ENCODE peak calls at places on chromosomes 7 and 10, in seven cellular contexts. A is A549, J is SK-N-SH, K is tibial nerve, O is sigmoid colon, L is HepG2, Y is transverse colon. W is an unnamed sample.

GRCh38 chr10:78849731-78850130 is 219.0 kb upstream of the ZMIZ1 start:
- DNase-seq in A (no peak), J (no peak), K (no peak), O (no peak), L (no peak), Y (no peak), W (no peak)

GRCh38 chr10:24951201-24952145 is 933 bp downstream of the PRTFDC1 start:
- DNase-seq in A (peak), J (peak), K (no peak), O (no peak), L (no peak), Y (peak), W (no peak)

GRCh38 chr10:31004611-31005193 is 27.0 kb downstream of the ZNF438 start:
- DNase-seq in A (no peak), J (no peak), K (no peak), O (no peak), L (no peak), Y (no peak), W (no peak)

GRCh38 chr10:79352035-79352595 is 4.8 kb downstream of the PPIF start:
- DNase-seq in A (no peak), J (no peak), K (no peak), O (no peak), L (no peak), Y (no peak), W (no peak)

GRCh38 chr7:158103378-158103777 is 484.2 kb downstream of the PTPRN2 start:
- DNase-seq in A (no peak), J (no peak), K (no peak), O (no peak), L (no peak), Y (no peak), W (peak)

GRCh38 chr7:157850481-157851444 is 514.0 kb downstream of the DNAJB6 start:
- DNase-seq in A (no peak), J (no peak), K (no peak), O (no peak), L (no peak), Y (no peak), W (no peak)

GRCh38 chr10:78299861-78300453 is 266.3 kb downstream of the RPS24 start:
- DNase-seq in A (no peak), J (no peak), K (no peak), O (peak), L (no peak), Y (peak), W (peak)

GRCh38 chr7:130480001-130480400 is 11.9 kb upstream of the MEST start:
- DNase-seq in A (no peak), J (no peak), K (no peak), O (no peak), L (no peak), Y (no peak), W (no peak)

GRCh38 chr7:24722386-24723177 is 34.7 kb downstream of the GSDME start:
- DNase-seq in A (no peak), J (peak), K (no peak), O (no peak), L (no peak), Y (no peak), W (no peak)

GRCh38 chr10:127973810-127974311 is 67.0 kb downstream of the PTPRE start:
- DNase-seq in A (no peak), J (peak), K (no peak), O (peak), L (no peak), Y (no peak), W (no peak)

GRCh38 chr10:1036341-1036791 is 10.7 kb upstream of the IDI2 start:
- DNase-seq in A (peak), J (no peak), K (no peak), O (no peak), L (no peak), Y (no peak), W (no peak)

DNA sequence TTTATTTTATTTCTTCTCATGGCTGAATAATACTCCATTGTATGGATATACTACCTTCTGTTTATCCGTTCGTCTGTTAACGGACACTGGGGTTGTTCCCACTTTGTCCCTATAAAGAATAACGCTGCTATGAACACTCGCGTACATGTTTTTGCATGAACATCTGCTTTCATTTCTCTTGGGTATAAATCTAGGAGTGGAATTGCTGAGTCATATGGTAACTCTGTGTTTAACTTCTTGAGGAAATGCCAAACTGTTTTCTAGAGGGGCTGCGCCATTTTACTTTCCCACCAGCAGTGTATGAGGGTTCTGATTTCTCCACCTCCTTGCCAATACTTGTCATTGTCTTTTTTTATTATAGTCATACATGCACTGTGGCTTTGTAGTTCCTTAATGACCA is 20.7 kb upstream of the RASSF4 start:
- DNase-seq in A (no peak), J (no peak), K (no peak), O (no peak), L (no peak), Y (no peak), W (no peak)
- TF ChIP-seq EP300 in A (no peak), J (no peak), K (no peak), O (no peak), L (no peak), Y (no peak), W (no peak)

GRCh38 chr7:116351966-116352365 is 141.6 kb downstream of the TES start:
- DNase-seq in A (no peak), J (no peak), K (no peak), O (no peak), L (no peak), Y (no peak), W (no peak)
- H3K27ac ChIP-seq in A (peak), J (no peak), K (no peak), O (peak), L (no peak), Y (no peak), W (peak)

DNA sequence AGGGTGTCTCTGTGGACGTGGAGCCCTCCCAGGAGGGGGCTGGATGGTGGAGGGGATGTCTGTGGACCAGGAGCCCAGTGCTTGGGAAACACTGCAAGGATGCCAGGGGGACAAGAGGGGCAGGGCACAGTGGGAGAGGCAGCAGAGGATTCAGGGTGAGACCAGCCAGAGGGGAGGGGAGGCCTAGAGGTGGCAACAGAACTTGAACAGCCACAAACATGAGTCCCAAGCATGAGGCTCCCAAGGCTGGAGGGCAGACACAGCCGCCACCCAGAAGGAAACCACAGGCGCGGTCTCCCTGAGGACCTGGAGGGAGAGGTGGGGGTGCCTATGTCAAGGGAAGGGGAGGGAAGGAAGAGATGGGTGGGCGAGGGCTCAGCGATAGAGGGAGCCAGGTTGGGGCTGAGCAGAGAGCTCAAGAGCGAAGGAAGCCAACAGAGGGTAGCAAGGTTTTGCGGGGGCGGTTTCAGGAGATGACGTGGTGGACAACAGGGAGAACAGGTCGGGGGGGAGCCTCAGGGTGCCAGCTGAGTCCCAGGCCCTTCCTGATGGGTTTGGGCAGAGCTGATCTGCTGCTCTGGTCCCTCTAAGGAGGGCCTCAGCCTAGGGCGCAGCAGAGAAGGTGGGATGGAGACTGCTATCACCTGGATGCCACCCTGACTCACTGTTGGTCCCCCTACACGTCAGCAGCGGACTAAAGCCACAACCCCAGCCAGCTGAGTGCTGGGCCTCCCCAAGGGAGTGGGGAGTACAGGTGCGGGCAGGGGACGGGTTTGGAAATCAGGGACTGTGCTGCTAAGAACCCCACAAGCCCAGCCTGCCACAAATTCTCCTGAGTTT is 6.7 kb upstream of the PILRA start:
- DNase-seq in A (no peak), J (no peak), K (no peak), O (no peak), L (no peak), Y (peak), W (no peak)
- TF ChIP-seq CTCF in A (no peak), J (no peak), K (no peak), O (no peak), L (no peak), Y (no peak), W (no peak)

DNA sequence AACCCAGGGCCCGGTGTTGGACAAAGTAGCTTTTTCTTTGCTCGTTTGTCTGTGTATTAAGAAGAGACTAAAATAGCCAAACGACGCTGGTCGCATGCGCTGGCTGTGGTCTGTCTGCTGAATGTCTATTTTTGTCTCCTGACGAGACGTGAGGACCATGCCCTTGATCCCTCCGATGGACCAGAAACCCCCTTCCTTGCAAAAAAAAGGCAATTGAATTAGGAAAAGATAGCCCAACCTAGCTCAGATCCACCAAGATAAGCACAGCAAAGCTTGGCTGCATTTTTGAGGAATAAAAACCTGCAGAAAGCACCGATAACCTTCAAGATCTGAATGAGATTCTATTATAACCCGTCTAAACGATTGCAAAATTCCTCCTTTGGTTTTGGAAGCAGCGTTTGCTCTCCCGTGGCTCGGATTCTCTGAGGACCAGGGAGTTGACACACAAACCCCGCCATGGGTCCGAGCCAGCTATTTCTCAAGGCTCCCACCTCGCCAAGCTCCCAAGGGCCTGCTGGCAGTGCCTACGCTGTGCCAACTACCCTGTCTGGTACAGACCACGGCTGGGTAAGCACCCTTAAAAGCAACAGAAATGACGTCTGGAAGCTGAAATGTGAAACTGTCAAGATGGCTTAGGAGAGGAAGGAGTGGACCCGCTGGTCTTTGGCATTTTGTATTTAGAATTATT is 17.7 kb upstream of the TTYH3 start:
- DNase-seq in A (no peak), J (peak), K (no peak), O (peak), L (no peak), Y (no peak), W (no peak)
- TF ChIP-seq EP300 in A (no peak), J (no peak), K (no peak), O (no peak), L (no peak), Y (no peak), W (no peak)

GRCh38 chr7:30348083-30348560 is 63.7 kb downstream of the ZNRF2 start:
- DNase-seq in A (peak), J (no peak), K (no peak), O (no peak), L (peak), Y (no peak), W (no peak)
- H3K27ac ChIP-seq in A (peak), J (peak), K (peak), O (no peak), L (no peak), Y (peak), W (peak)

DNA sequence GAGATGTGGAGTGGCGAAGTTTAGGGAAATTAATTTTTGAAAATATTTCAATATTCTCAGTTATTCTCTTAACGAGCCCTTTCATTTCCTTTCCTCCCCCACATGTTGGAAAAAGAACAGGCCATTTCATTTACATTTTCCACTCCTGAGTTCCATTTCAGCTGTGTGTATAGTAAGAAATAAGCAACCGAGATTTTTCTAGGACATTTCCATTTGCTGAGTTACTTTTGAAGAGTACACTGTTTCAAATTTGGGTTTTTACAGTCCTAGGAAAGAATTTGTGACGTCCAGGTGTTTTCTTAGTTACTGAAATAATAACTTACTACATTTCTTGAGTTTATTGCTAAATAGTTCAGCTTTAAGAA is 1.2 kb downstream of the SEPTIN7 start:
- DNase-seq in A (no peak), J (no peak), K (no peak), O (no peak), L (no peak), Y (no peak), W (no peak)
- TF ChIP-seq CTCF in A (no peak), J (no peak), K (no peak), O (no peak), L (no peak), Y (no peak), W (no peak)